ENCODE peak calls at places on chromosomes 16 and 17, in six cellular contexts. T, E, W, H, V and D are unnamed samples.

GRCh38 chr17:43543300-43543699 is 2.8 kb downstream of the ETV4 start:
- DNase-seq in H (no peak), T (no peak), V (no peak), E (peak), W (no peak), D (no peak)

GRCh38 chr17:35972945-35973332 is 8.4 kb downstream of the CCL16 start:
- DNase-seq in W (no peak), E (no peak), T (no peak), H (no peak), V (no peak), D (no peak)

GRCh38 chr17:81241203-81241602 is 2.1 kb downstream of the NDUFAF8 start:
- DNase-seq in V (no peak), W (no peak), E (no peak), T (no peak), H (no peak), D (no peak)

GRCh38 chr16:4404247-4404966 is 12.0 kb downstream of the CORO7 start:
- DNase-seq in V (no peak), W (peak), E (peak), H (peak), T (no peak), D (no peak)

GRCh38 chr16:11586375-11586855 is 304 bp downstream of the LITAF start:
- DNase-seq in W (peak), T (no peak), V (no peak), E (no peak), H (no peak), D (no peak)

GRCh38 chr17:42163113-42163512 is 8.3 kb upstream of the RAB5C start:
- DNase-seq in V (no peak), W (no peak), E (peak), H (no peak), T (no peak), D (no peak)

GRCh38 chr17:40331743-40332641 is 23.0 kb downstream of the RARA start:
- DNase-seq in W (peak), E (no peak), T (no peak), V (peak), H (peak), D (no peak)

GRCh38 chr16:69833357-69833781 is 71.2 kb downstream of the WWP2 start:
- DNase-seq in T (no peak), E (no peak), W (no peak), H (no peak), V (no peak), D (peak)

GRCh38 chr16:75246504-75247205 is 4.8 kb downstream of the BCAR1 start:
- DNase-seq in E (no peak), T (no peak), V (no peak), H (peak), W (no peak), D (no peak)

GRCh38 chr16:30166202-30166902 is 17.1 kb upstream of the CORO1A start:
- DNase-seq in T (no peak), W (no peak), V (no peak), E (no peak), H (no peak), D (no peak)

GRCh38 chr16:83530293-83530692 is 277.5 kb upstream of the HSBP1 start:
- DNase-seq in E (no peak), W (no peak), T (no peak), V (no peak), H (no peak), D (peak)

GRCh38 chr17:5422505-5422904 is 2.5 kb downstream of the RPAIN start:
- DNase-seq in V (no peak), T (no peak), E (no peak), W (no peak), H (peak), D (peak)

GRCh38 chr17:81551458-81552243 is 502 bp downstream of the FAAP100 start:
- DNase-seq in T (no peak), V (no peak), E (peak), H (no peak), W (peak), D (no peak)

GRCh38 chr17:66413564-66414520 is 111.4 kb downstream of the PRKCA start:
- DNase-seq in V (no peak), H (no peak), T (no peak), W (no peak), E (no peak), D (no peak)

DNA sequence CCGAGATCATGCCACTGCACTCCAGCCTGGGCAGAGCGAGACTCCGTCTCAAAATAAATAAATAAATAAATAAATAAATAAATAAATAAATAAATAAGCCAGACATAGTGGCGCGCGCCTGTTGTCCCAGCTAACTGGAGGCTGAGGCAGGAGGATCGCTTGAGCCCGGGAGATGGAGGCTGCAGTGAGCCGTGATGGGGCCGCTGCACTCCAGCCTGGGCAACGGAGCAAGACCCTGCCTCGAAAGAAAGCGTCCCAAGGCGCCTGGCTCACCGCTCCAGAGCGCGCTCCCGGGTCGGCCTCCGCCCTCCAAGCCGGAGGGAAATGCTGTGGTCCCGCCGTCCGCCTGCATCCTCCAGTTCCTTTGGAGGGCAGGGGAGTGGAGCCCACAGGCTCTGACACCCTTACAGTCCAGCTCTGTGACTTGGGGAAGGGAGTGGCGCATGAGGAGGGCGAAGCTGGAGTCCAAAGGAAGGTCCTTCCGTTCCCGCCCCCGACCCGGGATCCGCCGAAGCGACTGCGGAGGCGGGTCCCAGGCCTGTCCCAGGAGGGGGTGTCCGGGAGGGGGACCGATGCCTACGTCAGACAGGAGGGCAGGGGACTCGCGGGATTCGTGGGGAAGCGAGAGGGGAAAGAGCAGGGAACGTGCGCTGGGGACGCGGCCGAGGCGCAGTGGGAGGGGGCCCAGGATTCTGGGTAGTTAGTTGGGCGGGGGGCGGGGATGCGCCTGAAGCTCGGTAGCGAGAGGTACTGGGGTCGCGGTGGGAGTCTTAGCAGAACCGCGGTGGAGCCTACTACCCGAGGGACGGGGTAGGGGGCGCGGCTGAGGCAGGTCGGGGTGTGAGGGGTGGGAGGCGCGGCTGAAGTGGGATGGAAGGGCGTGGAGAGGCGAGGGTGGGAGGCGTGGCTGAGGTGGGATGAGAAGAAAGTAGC is 8.4 kb upstream of the TRPV2 start:
- DNase-seq in W (peak), E (peak), V (peak), T (no peak), H (peak), D (no peak)
- H3K4me3 ChIP-seq in W (peak), E (peak), V (peak), T (peak), H (peak), D (peak)

DNA sequence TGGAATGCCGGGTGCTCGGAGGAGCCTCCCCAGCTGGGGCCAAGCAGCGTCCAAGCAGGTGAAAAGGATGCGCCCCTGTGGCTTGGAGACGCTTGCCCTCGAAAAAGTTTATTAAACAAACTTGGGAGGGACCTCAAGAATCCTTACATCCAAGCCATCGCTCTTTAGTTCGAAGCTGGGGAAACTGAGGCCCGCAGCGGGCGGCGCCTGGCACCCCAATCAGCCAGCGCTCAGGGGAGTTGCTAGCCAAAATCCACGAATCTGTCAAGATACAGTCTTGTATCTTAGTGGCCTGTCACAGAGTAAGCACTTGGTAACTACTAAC is 553 bp upstream of the B9D1 start:
- DNase-seq in H (no peak), E (no peak), W (no peak), V (no peak), T (no peak), D (no peak)
- H3K4me3 ChIP-seq in H (peak), E (peak), W (peak), V (peak), T (peak), D (peak)

GRCh38 chr16:667113-667779 is 686 bp upstream of the RHOT2 start:
- DNase-seq in T (no peak), W (no peak), E (no peak), V (no peak), H (no peak), D (no peak)
- H3K4me3 ChIP-seq in T (no peak), W (peak), E (no peak), V (peak), H (no peak), D (no peak)

DNA sequence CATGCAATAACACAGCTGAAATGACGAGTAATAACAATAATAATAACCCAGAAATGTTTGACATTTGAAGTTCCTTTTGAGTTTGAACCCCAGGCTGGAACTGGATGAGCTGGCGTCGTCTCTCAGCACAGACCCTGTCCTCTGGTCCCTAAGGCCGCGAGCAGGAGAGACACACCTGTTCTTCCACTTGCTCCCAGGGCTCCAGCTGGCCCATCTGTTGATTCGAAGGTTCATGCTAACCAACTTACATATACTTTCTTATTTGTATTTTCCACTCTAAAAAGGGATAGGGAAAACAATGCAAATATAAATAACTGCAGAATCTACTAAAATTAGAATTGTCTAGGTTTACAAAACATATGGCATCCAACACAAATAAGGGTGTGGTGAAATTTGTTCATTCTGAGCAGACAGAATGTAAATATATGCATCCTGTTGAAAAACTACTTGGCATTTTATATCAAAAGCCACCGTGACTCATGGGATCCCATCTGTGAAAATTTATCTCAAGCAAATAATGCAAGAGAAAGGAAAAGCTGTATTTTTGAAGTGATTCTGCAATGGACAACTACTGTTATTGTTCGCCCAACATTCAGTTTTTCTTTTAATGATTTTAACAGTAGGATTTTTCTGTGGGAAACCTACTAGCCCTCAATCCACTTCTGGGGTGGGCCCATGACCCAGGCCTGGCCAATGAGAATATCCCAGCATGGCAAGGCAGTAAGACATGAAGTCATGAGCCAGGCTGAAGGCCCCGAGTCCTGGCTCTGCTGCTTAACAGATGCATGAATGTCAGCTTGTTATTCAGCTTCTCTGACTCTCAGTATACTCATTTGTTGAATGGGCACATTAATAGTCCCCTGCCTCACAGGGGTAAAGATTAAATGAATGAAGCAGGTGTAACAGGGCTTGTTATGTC is 13.2 kb upstream of the RGS9 start:
- DNase-seq in W (no peak), H (peak), V (no peak), T (no peak), E (no peak), D (no peak)
- H3K4me3 ChIP-seq in W (peak), H (no peak), V (peak), T (no peak), E (peak), D (no peak)

GRCh38 chr17:32953883-32954282 is 25.9 kb downstream of the TMEM98 start:
- DNase-seq in V (no peak), H (no peak), E (no peak), T (no peak), W (no peak), D (no peak)
- H3K4me3 ChIP-seq in V (no peak), H (no peak), E (no peak), T (no peak), W (no peak), D (no peak)

GRCh38 chr16:80985611-80986010 is 21.1 kb downstream of the CMC2 start:
- DNase-seq in W (no peak), T (no peak), E (no peak), H (no peak), V (no peak), D (no peak)
- H3K4me3 ChIP-seq in W (no peak), T (no peak), E (no peak), H (no peak), V (no peak), D (no peak)

DNA sequence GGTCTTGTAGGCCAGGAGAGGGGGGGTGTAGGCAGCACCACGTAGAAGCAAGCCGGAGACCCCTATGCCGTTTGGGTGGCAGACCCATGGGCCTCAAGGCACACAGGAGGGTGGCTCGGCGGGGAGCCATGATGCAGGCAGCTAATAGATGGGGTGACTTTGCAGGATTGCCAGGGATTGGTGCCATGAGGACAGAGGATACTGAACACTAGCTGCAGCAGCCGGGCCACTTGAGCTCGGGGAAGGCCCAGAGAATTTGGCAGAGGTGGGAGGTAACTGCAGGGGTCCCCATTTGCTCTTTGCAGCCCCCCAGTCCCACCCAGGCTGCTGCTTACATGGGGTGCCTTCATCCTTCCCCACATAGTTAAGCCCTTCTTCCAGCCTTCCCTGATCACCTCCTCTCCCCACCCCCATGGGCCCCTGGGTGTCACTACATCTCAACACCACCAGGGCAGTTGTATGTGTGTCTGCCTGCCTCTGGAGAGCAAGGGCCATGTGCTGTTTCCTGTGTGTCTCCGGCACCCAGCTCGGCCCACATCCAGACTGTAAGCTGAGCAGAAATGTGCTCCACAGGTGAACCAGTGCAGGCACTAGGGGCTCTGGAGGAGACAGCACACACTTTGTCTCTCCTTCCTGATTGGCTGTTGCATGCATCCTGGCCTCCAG is 52.1 kb downstream of the SREBF1 start:
- DNase-seq in V (no peak), W (no peak), T (no peak), E (peak), H (no peak), D (no peak)
- H3K4me3 ChIP-seq in V (peak), W (peak), T (no peak), E (peak), H (no peak), D (no peak)